ENCODE peak calls at places on chromosomes 4 and X, in ten cellular contexts. A is activated CD8-positive, alpha-beta memory T cell treated with anti-CD3 and anti-CD28 coated beads, Interleukin-2, amount 50 U/mL, for 4 hours; X is Kasumi-1; I is pancreas; Q is GM13976; B is cerebellar cortex; W is effector memory CD4-positive, alpha-beta T cell; R is D721Med; F is amniotic stem cell; U is HT-29. O is an unnamed sample.

GRCh38 chr4:173531085-173531965 is 1.3 kb upstream of the HAND2 start:
- DNase-seq in W (no peak), X (no peak), A (no peak), U (no peak), I (no peak), B (no peak), R (no peak), F (no peak), Q (no peak), O (no peak)

GRCh38 chrX:155766321-155766720 is 114.8 kb upstream of the VAMP7 start:
- DNase-seq in F (no peak), U (no peak), B (peak), R (no peak), W (no peak), Q (no peak), X (no peak), I (no peak), A (no peak), O (no peak)

GRCh38 chrX:153526040-153526439 is 8.6 kb downstream of the ATP2B3 start:
- DNase-seq in F (no peak), B (no peak), X (no peak), R (no peak), U (no peak), W (no peak), A (no peak), Q (no peak), I (no peak), O (no peak)

GRCh38 chr4:48015216-48015615 is 1.3 kb downstream of the CNGA1 start:
- DNase-seq in B (no peak), W (no peak), Q (no peak), X (no peak), U (peak), F (no peak), I (no peak), R (no peak), A (no peak), O (peak)

GRCh38 chr4:56908206-56909082 is 744 bp downstream of the REST start:
- DNase-seq in W (peak), F (peak), U (peak), Q (peak), B (no peak), I (peak), A (peak), X (peak), R (no peak), O (peak)

GRCh38 chr4:37434469-37434868 is 189.9 kb downstream of the NWD2 start:
- DNase-seq in A (no peak), Q (no peak), B (peak), R (no peak), X (no peak), F (no peak), U (peak), W (no peak), I (no peak), O (peak)

GRCh38 chr4:5828005-5828391 is 64.9 kb downstream of the CRMP1 start:
- DNase-seq in R (no peak), Q (no peak), A (no peak), X (no peak), I (no peak), U (no peak), B (no peak), W (no peak), F (no peak), O (no peak)

GRCh38 chrX:111719426-111720210 is 38.6 kb downstream of the ALG13 start:
- DNase-seq in B (peak), I (no peak), U (peak), R (no peak), F (no peak), Q (no peak), A (no peak), X (peak), W (no peak), O (peak)

O was measured in small intestine.